ENCODE peak calls at places on chromosomes 1 and 21, in eight cellular contexts. D is left ventricle myocardium inferior; N is CD4-positive, alpha-beta T cell; C is RWPE1; Y is neural crest cell; E is choroid plexus epithelial cell; J is spleen; A is fibroblast of lung. R is an unnamed sample.

GRCh38 chr21:27206368-27206982 is 239.6 kb upstream of the ADAMTS5 start:
- DNase-seq in E (peak), J (no peak), Y (no peak), D (no peak), N (no peak), A (no peak), C (no peak), R (no peak)

GRCh38 chr1:68230901-68231626 is 1.3 kb downstream of the WLS start:
- DNase-seq in C (peak), A (no peak), E (no peak), Y (no peak), D (peak), J (peak), N (no peak), R (peak)

GRCh38 chr1:110170726-110171125 is 20.4 kb downstream of the SLC6A17 start:
- DNase-seq in E (no peak), J (no peak), N (no peak), Y (no peak), A (no peak), C (no peak), D (no peak), R (no peak)

GRCh38 chr21:27371688-27372331 is 404.9 kb upstream of the ADAMTS5 start:
- DNase-seq in Y (no peak), N (no peak), J (no peak), D (no peak), A (peak), C (no peak), E (peak), R (no peak)

GRCh38 chr1:38559180-38559874 is 300.2 kb downstream of the RRAGC start:
- DNase-seq in Y (no peak), E (no peak), A (no peak), J (peak), D (no peak), C (no peak), N (peak), R (no peak)

GRCh38 chr1:55190092-55190491 is 25.1 kb downstream of the USP24 start:
- DNase-seq in C (no peak), E (no peak), J (no peak), Y (no peak), A (no peak), D (no peak), N (no peak), R (no peak)

GRCh38 chr1:228955691-228956090 is 220.4 kb downstream of the RHOU start:
- DNase-seq in N (no peak), E (peak), D (no peak), A (peak), Y (no peak), C (no peak), J (no peak), R (no peak)

GRCh38 chr1:109984190-109984455 is 442 bp upstream of the AHCYL1 start:
- DNase-seq in D (no peak), N (no peak), J (no peak), E (peak), C (no peak), A (no peak), Y (no peak), R (no peak)

GRCh38 chr1:212161231-212161781 is 123.9 kb upstream of the PPP2R5A start:
- DNase-seq in E (peak), J (no peak), A (peak), N (no peak), Y (no peak), C (peak), D (no peak), R (no peak)

GRCh38 chr1:53734650-53735211 is 4.2 kb downstream of the GLIS1 start:
- DNase-seq in E (peak), A (peak), J (no peak), Y (no peak), C (no peak), N (no peak), D (no peak), R (no peak)

GRCh38 chr1:18110968-18111367 is 3.4 kb downstream of the IGSF21 start:
- DNase-seq in C (no peak), Y (no peak), D (peak), N (no peak), E (no peak), J (no peak), A (no peak), R (no peak)

GRCh38 chr1:111366256-111366655 is 61.3 kb downstream of the OVGP1 start:
- DNase-seq in D (no peak), E (peak), J (no peak), N (no peak), Y (no peak), C (no peak), A (peak), R (no peak)

GRCh38 chr1:51907079-51907702 is 28.7 kb upstream of the NRDC start:
- DNase-seq in A (no peak), D (no peak), N (no peak), J (no peak), C (no peak), E (peak), Y (no peak), R (no peak)

GRCh38 chr1:6008084-6008415 is 15.8 kb upstream of the NPHP4 start:
- DNase-seq in E (no peak), Y (no peak), C (no peak), D (no peak), J (peak), N (no peak), A (no peak), R (no peak)

GRCh38 chr1:7744882-7745281 is 26.2 kb upstream of the VAMP3 start:
- DNase-seq in C (no peak), N (no peak), E (no peak), A (no peak), J (no peak), D (no peak), Y (no peak), R (no peak)

GRCh38 chr1:72063364-72063763 is 219.0 kb downstream of the NEGR1 start:
- DNase-seq in J (no peak), D (no peak), E (no peak), A (no peak), Y (no peak), C (peak), N (no peak), R (no peak)

GRCh38 chr21:41149199-41149598 is 18.8 kb upstream of the BACE2 start:
- DNase-seq in N (no peak), E (no peak), D (no peak), A (no peak), J (no peak), C (no peak), Y (no peak), R (no peak)

GRCh38 chr1:46718727-46719622 is at the start of gene EFCAB14:
- DNase-seq in E (peak), A (peak), Y (peak), D (peak), N (peak), J (peak), C (peak), R (peak)

GRCh38 chr1:112172294-112172882 is 182.9 kb upstream of the KCND3 start:
- DNase-seq in Y (peak), A (peak), N (no peak), D (peak), E (peak), C (peak), J (no peak), R (peak)

GRCh38 chr1:118934706-118935105 is 53.4 kb downstream of the TBX15 start:
- DNase-seq in N (no peak), A (no peak), J (no peak), D (no peak), E (no peak), Y (no peak), C (no peak), R (no peak)

GRCh38 chr1:185438936-185439335 is 121.9 kb upstream of the IVNS1ABP start:
- DNase-seq in C (no peak), N (no peak), A (no peak), J (no peak), E (peak), Y (no peak), D (no peak), R (no peak)

GRCh38 chr1:9717193-9718005 is 65.9 kb downstream of the PIK3CD start:
- DNase-seq in Y (no peak), A (no peak), E (peak), C (no peak), N (peak), J (peak), D (peak), R (no peak)

GRCh38 chr21:26715878-26716506 is 129.2 kb downstream of the ADAMTS1 start:
- DNase-seq in A (peak), J (no peak), N (no peak), E (peak), D (peak), Y (peak), C (peak), R (peak)

GRCh38 chr1:232568906-232569305 is 61.0 kb downstream of the SIPA1L2 start:
- DNase-seq in A (peak), D (no peak), E (no peak), C (no peak), J (no peak), N (no peak), Y (no peak), R (no peak)

GRCh38 chr1:227869851-227870305 is 54.4 kb downstream of the PRSS38 start:
- DNase-seq in C (no peak), A (no peak), Y (no peak), E (no peak), D (no peak), N (no peak), J (peak), R (no peak)

GRCh38 chr1:186760426-186760825 is 68.3 kb upstream of the PLA2G4A start:
- DNase-seq in D (no peak), E (no peak), C (no peak), A (no peak), J (no peak), N (no peak), Y (no peak), R (no peak)

GRCh38 chr1:67846538-67846937 is 13.3 kb upstream of the GNG12 start:
- DNase-seq in D (no peak), A (no peak), J (no peak), E (no peak), N (no peak), C (peak), Y (no peak), R (no peak)

GRCh38 chr1:101073836-101074235 is 48.3 kb upstream of the DPH5 start:
- DNase-seq in Y (no peak), N (no peak), D (no peak), E (no peak), C (no peak), J (no peak), A (no peak), R (no peak)

GRCh38 chr1:109249654-109250401 is 489 bp downstream of the CELSR2 start:
- DNase-seq in J (peak), D (no peak), Y (no peak), A (no peak), N (no peak), E (no peak), C (no peak), R (no peak)

GRCh38 chr1:154097873-154098272 is 57.0 kb downstream of the NUP210L start:
- DNase-seq in J (no peak), D (no peak), C (no peak), E (no peak), N (no peak), A (no peak), Y (no peak), R (no peak)

GRCh38 chr1:192632641-192633532 is 3.1 kb upstream of the RGS13 start:
- DNase-seq in E (no peak), C (no peak), A (no peak), J (no peak), Y (no peak), D (no peak), N (no peak), R (no peak)

GRCh38 chr21:17343055-17343454 is 169.8 kb upstream of the CXADR start:
- DNase-seq in C (peak), N (no peak), E (peak), J (no peak), A (peak), D (no peak), Y (peak), R (no peak)

GRCh38 chr1:167499657-167500056 is 18.7 kb downstream of the CD247 start:
- DNase-seq in N (no peak), E (no peak), D (no peak), A (no peak), C (no peak), J (no peak), Y (no peak), R (no peak)

GRCh38 chr1:44636711-44637589 is 37.3 kb downstream of the TMEM53 start:
- DNase-seq in Y (no peak), E (no peak), N (no peak), A (peak), D (no peak), J (no peak), C (peak), R (no peak)

GRCh38 chr1:221284028-221284427 is 404.8 kb downstream of the HLX start:
- DNase-seq in Y (no peak), D (no peak), N (no peak), C (peak), J (no peak), A (peak), E (peak), R (no peak)

GRCh38 chr1:109399326-109399957 is 1.7 kb upstream of the SORT1 start:
- DNase-seq in D (no peak), C (peak), E (peak), N (no peak), Y (peak), A (peak), J (no peak), R (no peak)

GRCh38 chr1:192461684-192462083 is 113.9 kb upstream of the RGS1 start:
- DNase-seq in A (no peak), J (no peak), E (no peak), C (no peak), N (no peak), Y (no peak), D (no peak), R (no peak)

GRCh38 chr1:234357831-234358230 is 15.4 kb upstream of the COA6 start:
- DNase-seq in C (no peak), J (no peak), Y (no peak), E (no peak), D (no peak), A (no peak), N (no peak), R (no peak)

GRCh38 chr1:27405074-27405473 is 12.7 kb downstream of the GPR3 start:
- DNase-seq in A (peak), N (no peak), C (no peak), E (peak), D (peak), Y (no peak), J (no peak), R (no peak)

GRCh38 chr1:183318433-183318832 is 99.7 kb downstream of the NMNAT2 start:
- DNase-seq in N (no peak), Y (no peak), E (peak), C (peak), D (peak), A (peak), J (no peak), R (no peak)
- TF ChIP-seq CTCF in N (no peak), Y (no peak), E (peak), C (peak), D (peak), A (peak), J (peak), R (peak)

GRCh38 chr1:117569956-117570355 is 35.9 kb upstream of the TENT5C start:
- DNase-seq in C (no peak), D (no peak), E (no peak), N (no peak), A (no peak), J (no peak), Y (no peak), R (no peak)

GRCh38 chr1:117567976-117568375 is 37.9 kb upstream of the TENT5C start:
- DNase-seq in J (no peak), C (no peak), D (no peak), Y (no peak), E (no peak), N (no peak), A (no peak), R (peak)

GRCh38 chr1:117567435-117567834 is 38.4 kb upstream of the TENT5C start:
- DNase-seq in N (no peak), J (peak), C (no peak), D (no peak), Y (no peak), E (no peak), A (no peak), R (peak)

GRCh38 chr1:117570988-117571409 is 34.8 kb upstream of the TENT5C start:
- DNase-seq in E (no peak), Y (no peak), N (no peak), C (peak), A (no peak), D (no peak), J (no peak), R (no peak)

DNA sequence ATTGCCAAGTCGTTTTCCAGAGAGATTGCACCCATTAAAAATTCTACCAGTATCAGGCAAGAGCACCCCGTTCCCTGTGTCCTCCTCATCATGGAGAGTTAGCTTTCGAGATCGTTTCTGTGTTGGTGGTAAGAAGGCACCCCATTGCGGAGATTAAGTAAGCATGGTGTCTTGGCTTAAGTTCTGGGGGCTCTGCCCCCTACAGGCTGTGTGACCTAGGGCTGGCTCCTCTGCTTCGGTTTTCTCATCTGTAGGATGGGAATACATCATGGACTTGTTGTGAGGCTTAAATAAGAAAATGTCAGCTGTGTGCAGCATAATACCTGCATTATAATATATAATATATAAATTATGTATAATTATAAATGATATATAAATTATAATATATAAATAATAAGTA is 36.8 kb upstream of the TENT5C start:
- DNase-seq in D (no peak), E (no peak), J (no peak), Y (no peak), A (no peak), C (no peak), N (no peak), R (no peak)
- TF ChIP-seq CTCF in D (no peak), E (no peak), J (no peak), Y (no peak), A (no peak), C (no peak), N (no peak), R (no peak)

DNA sequence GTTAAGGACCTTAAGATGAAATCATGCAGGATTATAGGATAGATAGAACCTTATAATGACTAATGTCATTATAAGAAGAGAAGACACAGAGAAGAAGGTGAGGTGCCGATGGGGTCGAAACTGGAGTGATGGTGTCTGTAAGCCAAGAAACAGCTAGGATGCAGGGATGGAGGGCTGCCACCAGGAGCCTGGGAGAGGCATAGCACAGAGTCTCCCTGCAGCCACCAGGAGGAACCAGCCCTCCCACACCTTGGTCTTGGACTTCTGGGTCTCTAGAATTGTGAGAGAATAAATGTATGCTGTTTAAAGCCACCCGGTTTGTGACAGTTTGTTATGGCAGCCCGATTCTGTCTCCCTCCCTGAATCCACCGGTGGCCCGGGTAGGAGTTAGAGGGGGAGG is 337.2 kb upstream of the AJAP1 start:
- DNase-seq in A (no peak), N (no peak), J (no peak), D (no peak), C (no peak), E (no peak), Y (no peak), R (no peak)
- TF ChIP-seq CTCF in A (no peak), N (no peak), J (no peak), D (no peak), C (no peak), E (no peak), Y (no peak), R (peak)

DNA sequence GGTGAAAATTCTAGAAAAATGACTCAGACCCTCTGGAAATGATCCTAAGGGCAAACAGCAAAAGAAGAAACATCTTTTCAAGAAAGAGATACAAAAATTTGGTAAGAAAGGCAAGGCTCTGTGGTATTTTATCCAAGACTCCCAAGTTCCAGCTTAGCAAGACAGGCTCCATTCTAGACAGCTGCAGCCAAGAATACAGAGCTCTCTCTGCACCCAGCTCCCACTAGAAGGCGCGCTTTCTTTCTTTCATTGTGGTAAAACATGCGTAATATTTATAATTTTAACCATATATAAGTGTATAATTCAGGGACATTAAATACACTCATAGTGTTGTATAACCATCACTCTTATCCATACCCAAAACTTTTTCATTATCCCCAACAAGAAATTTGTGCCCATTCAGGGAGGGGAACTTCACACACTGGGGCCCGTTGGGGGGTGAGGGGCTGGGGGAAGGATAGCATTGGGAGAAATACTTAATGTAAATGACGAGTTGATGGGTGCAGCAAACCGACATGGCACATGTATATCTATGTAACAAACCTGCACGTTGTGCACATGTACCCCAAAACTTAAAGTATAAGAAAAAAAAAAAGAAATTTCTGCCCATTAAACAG is 2.2 kb upstream of the HFM1 start:
- DNase-seq in D (no peak), N (no peak), Y (no peak), C (no peak), A (peak), J (no peak), E (peak), R (no peak)
- TF ChIP-seq CTCF in D (peak), N (no peak), Y (no peak), C (no peak), A (peak), J (no peak), E (peak), R (peak)

GRCh38 chr1:179587336-179587735 is 4.3 kb upstream of the TDRD5 start:
- DNase-seq in E (no peak), N (no peak), J (no peak), A (no peak), Y (no peak), C (no peak), D (no peak), R (no peak)

GRCh38 chr1:179588425-179589024 is 3.1 kb upstream of the TDRD5 start:
- DNase-seq in A (no peak), D (no peak), N (no peak), C (no peak), Y (no peak), E (no peak), J (no peak), R (no peak)

GRCh38 chr1:179583869-179584268 is 7.8 kb upstream of the TDRD5 start:
- DNase-seq in D (no peak), C (no peak), J (no peak), E (no peak), Y (no peak), N (no peak), A (no peak), R (no peak)

GRCh38 chr1:179589524-179589923 is 2.1 kb upstream of the TDRD5 start:
- DNase-seq in N (no peak), A (no peak), Y (no peak), D (no peak), E (no peak), J (no peak), C (no peak), R (no peak)

DNA sequence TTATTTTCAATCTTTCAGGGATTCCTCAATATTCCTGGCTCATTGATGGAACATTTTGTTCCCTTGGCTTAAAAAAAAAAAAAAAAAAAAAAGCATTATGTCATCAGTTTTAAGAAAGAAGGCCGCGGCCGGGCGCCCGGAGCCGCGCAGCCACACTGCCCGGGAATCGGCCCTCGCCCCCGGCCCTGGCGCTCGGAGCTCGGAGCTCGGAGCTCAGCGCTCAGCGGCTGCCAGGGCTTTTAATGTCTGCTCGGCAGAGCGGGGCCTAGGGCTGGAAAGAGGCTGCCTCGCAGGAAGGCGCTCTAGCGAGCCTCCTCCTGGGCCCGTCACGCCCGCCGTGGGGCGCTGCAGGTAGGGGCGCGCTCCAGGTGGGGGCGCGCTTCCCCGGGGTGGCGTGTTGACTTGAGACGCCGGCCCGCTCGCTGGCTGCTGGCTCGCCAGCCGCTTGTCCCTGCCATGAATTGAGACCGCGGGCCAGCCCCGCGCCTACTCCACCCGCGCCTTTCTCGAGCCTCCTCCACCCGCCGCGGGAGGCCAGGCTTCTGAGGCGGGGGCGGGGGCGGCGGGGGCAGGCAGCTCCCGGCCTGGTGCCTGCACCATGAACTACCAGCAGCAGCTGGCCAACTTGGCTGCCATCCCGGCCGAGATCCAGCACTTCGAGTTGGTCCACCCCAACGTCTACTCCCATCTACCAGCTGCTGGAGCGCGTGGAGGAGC is 5.4 kb upstream of the TDRD5 start:
- DNase-seq in C (no peak), Y (peak), D (peak), J (no peak), A (peak), E (peak), N (no peak), R (peak)
- TF ChIP-seq CTCF in C (peak), Y (peak), D (peak), J (no peak), A (peak), E (peak), N (no peak), R (peak)